ENCODE peak calls at places on chromosomes 11 and 22, in six cellular contexts. One of them, this sample, is unnamed.

GRCh38 chr11:452916-453527 is 2.9 kb downstream of the PTDSS2 start:
- DNase-seq in NB4: no peak
- DNase-seq in PC-3: no peak
- DNase-seq in BJ: no peak
- DNase-seq in psoas muscle: no peak
- DNase-seq in thoracic aorta: no peak
- DNase-seq in this sample: no peak

GRCh38 chr22:17369553-17370035 is 334 bp downstream of the CECR2 start:
- DNase-seq in NB4: peak
- DNase-seq in PC-3: no peak
- DNase-seq in BJ: no peak
- DNase-seq in psoas muscle: peak
- DNase-seq in thoracic aorta: no peak
- DNase-seq in this sample: no peak

GRCh38 chr11:11584446-11584810 is 37.4 kb downstream of the GALNT18 start:
- DNase-seq in NB4: no peak
- DNase-seq in PC-3: peak
- DNase-seq in BJ: peak
- DNase-seq in psoas muscle: no peak
- DNase-seq in thoracic aorta: no peak
- DNase-seq in this sample: peak

GRCh38 chr11:121563003-121563402 is 110.2 kb upstream of the SORL1-AS1 start:
- DNase-seq in NB4: no peak
- DNase-seq in PC-3: no peak
- DNase-seq in BJ: no peak
- DNase-seq in psoas muscle: no peak
- DNase-seq in thoracic aorta: no peak
- DNase-seq in this sample: no peak

GRCh38 chr22:23547818-23548500 is 32.1 kb downstream of the IGLL1 start:
- DNase-seq in NB4: no peak
- DNase-seq in PC-3: no peak
- DNase-seq in BJ: no peak
- DNase-seq in psoas muscle: no peak
- DNase-seq in thoracic aorta: no peak
- DNase-seq in this sample: no peak

GRCh38 chr22:39622881-39623367 is 52.4 kb downstream of the CACNA1I start:
- DNase-seq in NB4: peak
- DNase-seq in PC-3: peak
- DNase-seq in BJ: no peak
- DNase-seq in psoas muscle: peak
- DNase-seq in thoracic aorta: no peak
- DNase-seq in this sample: no peak

GRCh38 chr22:23219787-23220484 is 39.6 kb downstream of the BCR start:
- DNase-seq in NB4: peak
- DNase-seq in PC-3: peak
- DNase-seq in BJ: no peak
- DNase-seq in psoas muscle: no peak
- DNase-seq in thoracic aorta: no peak
- DNase-seq in this sample: no peak

GRCh38 chr11:81135570-81135969 is 1598.1 kb downstream of the FAM181B start:
- DNase-seq in NB4: no peak
- DNase-seq in PC-3: no peak
- DNase-seq in BJ: no peak
- DNase-seq in psoas muscle: no peak
- DNase-seq in thoracic aorta: no peak
- DNase-seq in this sample: no peak

GRCh38 chr22:45731798-45732495 is 60.3 kb downstream of the ATXN10 start:
- DNase-seq in NB4: peak
- DNase-seq in PC-3: peak
- DNase-seq in BJ: no peak
- DNase-seq in psoas muscle: no peak
- DNase-seq in thoracic aorta: no peak
- DNase-seq in this sample: no peak

GRCh38 chr11:128733440-128734115 is 39.7 kb downstream of the FLI1 start:
- DNase-seq in NB4: peak
- DNase-seq in PC-3: no peak
- DNase-seq in BJ: no peak
- DNase-seq in psoas muscle: no peak
- DNase-seq in thoracic aorta: no peak
- DNase-seq in this sample: no peak

GRCh38 chr11:67534070-67534679 is 10.9 kb upstream of the CABP2 start:
- DNase-seq in NB4: peak
- DNase-seq in PC-3: peak
- DNase-seq in BJ: no peak
- DNase-seq in psoas muscle: no peak
- DNase-seq in thoracic aorta: no peak
- DNase-seq in this sample: no peak

GRCh38 chr22:31561238-31561887 is 65.0 kb downstream of the SFI1 start:
- DNase-seq in NB4: peak
- DNase-seq in PC-3: peak
- DNase-seq in BJ: no peak
- DNase-seq in psoas muscle: peak
- DNase-seq in thoracic aorta: peak
- DNase-seq in this sample: no peak

GRCh38 chr11:83285131-83285770 is 916 bp downstream of the CCDC90B start:
- DNase-seq in NB4: no peak
- DNase-seq in PC-3: no peak
- DNase-seq in BJ: no peak
- DNase-seq in psoas muscle: no peak
- DNase-seq in thoracic aorta: no peak
- DNase-seq in this sample: no peak

GRCh38 chr11:36379653-36380052 is 83.6 kb downstream of the PRR5L start:
- DNase-seq in NB4: no peak
- DNase-seq in PC-3: no peak
- DNase-seq in BJ: no peak
- DNase-seq in psoas muscle: no peak
- DNase-seq in thoracic aorta: no peak
- DNase-seq in this sample: no peak
- H3K4me3 ChIP-seq in NB4: no peak
- H3K4me3 ChIP-seq in PC-3: no peak
- H3K4me3 ChIP-seq in BJ: no peak
- H3K4me3 ChIP-seq in psoas muscle: no peak
- H3K4me3 ChIP-seq in thoracic aorta: no peak
- H3K4me3 ChIP-seq in this sample: no peak

GRCh38 chr22:19631899-19632670 is 82.2 kb upstream of the SEPTIN5 start:
- DNase-seq in NB4: peak
- DNase-seq in PC-3: peak
- DNase-seq in BJ: no peak
- DNase-seq in psoas muscle: no peak
- DNase-seq in thoracic aorta: no peak
- DNase-seq in this sample: peak
- TF ChIP-seq CTCF in NB4: peak
- TF ChIP-seq CTCF in PC-3: peak
- TF ChIP-seq CTCF in BJ: peak
- TF ChIP-seq CTCF in psoas muscle: peak
- TF ChIP-seq CTCF in thoracic aorta: peak
- TF ChIP-seq CTCF in this sample: peak

GRCh38 chr11:71998649-71999310 is at the start of gene IL18BP:
- DNase-seq in NB4: peak
- DNase-seq in PC-3: no peak
- DNase-seq in BJ: no peak
- DNase-seq in psoas muscle: no peak
- DNase-seq in thoracic aorta: no peak
- DNase-seq in this sample: no peak
- H3K4me3 ChIP-seq in NB4: no peak
- H3K4me3 ChIP-seq in PC-3: no peak
- H3K4me3 ChIP-seq in BJ: no peak
- H3K4me3 ChIP-seq in psoas muscle: peak
- H3K4me3 ChIP-seq in thoracic aorta: peak
- H3K4me3 ChIP-seq in this sample: peak

DNA sequence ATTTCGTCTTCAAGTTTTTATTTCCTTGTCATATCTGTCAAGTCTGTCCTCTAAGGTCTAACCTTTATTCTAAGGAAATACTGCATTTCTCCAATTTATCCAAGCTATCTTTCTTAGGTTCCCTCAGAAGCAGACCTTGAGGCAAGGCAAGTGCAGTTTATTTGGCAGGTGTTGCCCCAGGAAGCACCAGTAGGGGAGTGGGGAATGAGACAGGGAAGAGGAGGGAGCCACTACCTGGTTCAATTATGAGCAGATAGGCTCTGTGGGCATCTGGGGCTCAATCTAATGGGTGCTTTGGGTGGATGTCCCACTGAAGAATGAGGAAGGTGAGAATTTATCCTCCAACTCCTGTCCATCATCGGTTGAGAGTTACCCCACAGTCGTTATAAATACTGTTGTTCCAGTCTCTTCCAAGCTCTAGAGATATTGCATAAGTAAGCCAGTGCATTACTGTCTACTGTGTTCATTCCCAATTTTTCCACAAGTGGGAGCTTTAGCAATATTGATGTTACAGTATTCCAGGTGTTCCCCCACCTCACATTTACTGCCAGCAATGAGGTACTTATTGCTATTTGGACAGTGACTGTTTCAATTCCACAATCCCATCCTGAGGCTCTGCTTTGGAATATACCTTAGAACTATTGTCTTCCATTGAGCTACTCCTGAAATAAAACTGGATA is 154.9 kb upstream of the CEP126 start:
- DNase-seq in NB4: no peak
- DNase-seq in PC-3: peak
- DNase-seq in BJ: no peak
- DNase-seq in psoas muscle: no peak
- DNase-seq in thoracic aorta: no peak
- DNase-seq in this sample: no peak
- TF ChIP-seq CTCF in NB4: no peak
- TF ChIP-seq CTCF in PC-3: peak
- TF ChIP-seq CTCF in BJ: peak
- TF ChIP-seq CTCF in psoas muscle: no peak
- TF ChIP-seq CTCF in thoracic aorta: no peak
- TF ChIP-seq CTCF in this sample: peak

GRCh38 chr11:32434387-32435151 is 770 bp downstream of the WT1 start:
- DNase-seq in NB4: peak
- DNase-seq in PC-3: peak
- DNase-seq in BJ: no peak
- DNase-seq in psoas muscle: no peak
- DNase-seq in thoracic aorta: no peak
- DNase-seq in this sample: no peak

GRCh38 chr11:32433249-32434115 is 1.9 kb downstream of the WT1 start:
- DNase-seq in NB4: peak
- DNase-seq in PC-3: no peak
- DNase-seq in BJ: no peak
- DNase-seq in psoas muscle: no peak
- DNase-seq in thoracic aorta: no peak
- DNase-seq in this sample: no peak

GRCh38 chr11:32435152-32435480 is 223 bp downstream of the WT1 start:
- DNase-seq in NB4: no peak
- DNase-seq in PC-3: peak
- DNase-seq in BJ: no peak
- DNase-seq in psoas muscle: no peak
- DNase-seq in thoracic aorta: no peak
- DNase-seq in this sample: no peak

GRCh38 chr11:32432565-32433248 is 2.6 kb downstream of the WT1 start:
- DNase-seq in NB4: peak
- DNase-seq in PC-3: no peak
- DNase-seq in BJ: no peak
- DNase-seq in psoas muscle: no peak
- DNase-seq in thoracic aorta: no peak
- DNase-seq in this sample: no peak

GRCh38 chr11:32434116-32434386 is 1.3 kb downstream of the WT1 start:
- DNase-seq in NB4: no peak
- DNase-seq in PC-3: no peak
- DNase-seq in BJ: no peak
- DNase-seq in psoas muscle: no peak
- DNase-seq in thoracic aorta: no peak
- DNase-seq in this sample: no peak
- H3K4me3 ChIP-seq in NB4: peak
- H3K4me3 ChIP-seq in PC-3: peak
- H3K4me3 ChIP-seq in BJ: no peak
- H3K4me3 ChIP-seq in psoas muscle: peak
- H3K4me3 ChIP-seq in thoracic aorta: peak
- H3K4me3 ChIP-seq in this sample: no peak

GRCh38 chr11:133930767-133931448 is 25.9 kb downstream of the IGSF9B start:
- DNase-seq in NB4: no peak
- DNase-seq in PC-3: peak
- DNase-seq in BJ: no peak
- DNase-seq in psoas muscle: no peak
- DNase-seq in thoracic aorta: no peak
- DNase-seq in this sample: no peak
- TF ChIP-seq CTCF in NB4: no peak
- TF ChIP-seq CTCF in PC-3: peak
- TF ChIP-seq CTCF in BJ: peak
- TF ChIP-seq CTCF in psoas muscle: no peak
- TF ChIP-seq CTCF in thoracic aorta: peak
- TF ChIP-seq CTCF in this sample: peak

GRCh38 chr22:20645954-20646353 is 128.0 kb upstream of the SERPIND1 start:
- DNase-seq in NB4: no peak
- DNase-seq in PC-3: no peak
- DNase-seq in BJ: no peak
- DNase-seq in psoas muscle: no peak
- DNase-seq in thoracic aorta: no peak
- DNase-seq in this sample: no peak
- H3K4me3 ChIP-seq in NB4: no peak
- H3K4me3 ChIP-seq in PC-3: no peak
- H3K4me3 ChIP-seq in BJ: no peak
- H3K4me3 ChIP-seq in psoas muscle: no peak
- H3K4me3 ChIP-seq in thoracic aorta: no peak
- H3K4me3 ChIP-seq in this sample: no peak

DNA sequence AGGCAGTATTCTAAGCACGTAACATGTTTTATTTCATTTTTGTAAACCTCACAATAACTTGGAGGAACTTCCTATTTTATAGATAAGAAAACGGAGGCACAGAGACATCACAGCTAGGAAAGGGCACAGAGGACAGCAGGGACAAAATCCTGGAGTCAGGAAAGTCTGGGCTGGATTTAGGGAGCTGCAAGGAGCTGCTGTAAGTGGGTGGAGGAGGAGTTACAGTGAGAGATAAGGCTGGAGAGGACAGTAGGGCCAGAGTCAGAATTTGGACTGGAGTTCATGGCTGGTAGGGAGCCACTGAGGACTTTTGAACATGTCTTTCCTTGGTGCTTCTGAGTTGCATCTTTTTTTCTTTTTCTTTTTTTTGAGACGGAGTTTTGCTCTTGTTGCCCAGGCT is 32.2 kb upstream of the PTPRJ start:
- DNase-seq in NB4: no peak
- DNase-seq in PC-3: no peak
- DNase-seq in BJ: no peak
- DNase-seq in psoas muscle: no peak
- DNase-seq in thoracic aorta: no peak
- DNase-seq in this sample: no peak
- TF ChIP-seq CTCF in NB4: no peak
- TF ChIP-seq CTCF in PC-3: no peak
- TF ChIP-seq CTCF in BJ: no peak
- TF ChIP-seq CTCF in psoas muscle: no peak
- TF ChIP-seq CTCF in thoracic aorta: no peak
- TF ChIP-seq CTCF in this sample: no peak

DNA sequence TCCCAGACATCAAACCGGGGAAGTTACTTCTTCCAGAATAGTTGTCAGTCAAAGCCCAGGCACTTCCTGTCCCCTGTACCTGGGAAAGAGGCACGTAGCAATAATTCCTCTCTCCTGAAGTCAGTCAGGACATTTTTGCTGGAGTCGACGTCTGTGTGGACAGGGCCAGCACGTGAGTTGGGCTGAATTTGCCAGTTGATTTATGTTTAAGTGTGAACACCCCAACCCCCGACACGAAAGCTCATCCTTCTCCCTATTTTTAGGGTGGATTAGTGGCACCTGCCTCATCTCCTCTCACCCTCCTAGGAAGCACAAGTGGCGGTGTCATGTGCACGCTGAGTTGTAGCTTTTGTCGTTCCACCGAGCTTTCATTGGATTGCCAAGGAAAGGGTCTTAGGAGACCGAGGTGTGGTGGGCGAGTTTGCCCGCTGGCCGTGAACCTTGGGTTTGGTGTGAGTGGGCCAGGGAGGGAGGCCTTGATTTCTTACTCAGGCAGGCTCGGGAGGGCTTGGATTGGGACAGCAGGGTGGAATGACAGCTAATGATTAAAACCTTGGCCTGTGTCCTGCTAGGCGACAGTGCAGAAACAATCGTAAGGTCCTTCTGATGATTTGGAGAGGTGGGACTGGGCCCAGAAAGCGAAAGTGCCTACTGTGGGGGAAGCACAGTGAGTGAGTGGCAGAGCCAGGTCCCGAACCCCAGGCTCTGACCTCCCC is 87.0 kb upstream of the CRYBB3 start:
- DNase-seq in NB4: no peak
- DNase-seq in PC-3: no peak
- DNase-seq in BJ: no peak
- DNase-seq in psoas muscle: peak
- DNase-seq in thoracic aorta: no peak
- DNase-seq in this sample: no peak
- H3K4me3 ChIP-seq in NB4: no peak
- H3K4me3 ChIP-seq in PC-3: no peak
- H3K4me3 ChIP-seq in BJ: no peak
- H3K4me3 ChIP-seq in psoas muscle: peak
- H3K4me3 ChIP-seq in thoracic aorta: peak
- H3K4me3 ChIP-seq in this sample: no peak

This sample was measured in AG09309.